ENCODE peak calls at places on chromosome 7, in ten cellular contexts. One of them, this sample, is unnamed.

GRCh38 chr7:54115028-54115763 is 427.0 kb upstream of the VSTM2A start:
- DNase-seq in IMR-90: no peak
- DNase-seq in testis: no peak
- DNase-seq in right lobe of liver: no peak
- DNase-seq in stomach: no peak
- DNase-seq in heart left ventricle: no peak
- DNase-seq in A549: no peak
- DNase-seq in esophagus muscularis mucosa: no peak
- DNase-seq in prostate gland: no peak
- DNase-seq in ovary: no peak
- DNase-seq in this sample: no peak

GRCh38 chr7:64098-64521 is 128.3 kb upstream of the FAM20C start:
- DNase-seq in IMR-90: peak; percentile 74
- DNase-seq in esophagus muscularis mucosa: no peak
- DNase-seq in testis: peak; percentile 89
- DNase-seq in right lobe of liver: no peak
- DNase-seq in heart left ventricle: peak; percentile 61
- DNase-seq in prostate gland: peak; percentile 27
- DNase-seq in ovary: peak; percentile 71
- DNase-seq in A549: peak; percentile 18
- DNase-seq in stomach: peak; percentile 52
- DNase-seq in this sample: peak; percentile 43

GRCh38 chr7:100443096-100443840 is 7.0 kb upstream of the PPP1R35 start:
- DNase-seq in stomach: no peak
- DNase-seq in right lobe of liver: no peak
- DNase-seq in esophagus muscularis mucosa: no peak
- DNase-seq in A549: no peak
- DNase-seq in heart left ventricle: peak; percentile 8
- DNase-seq in IMR-90: no peak
- DNase-seq in ovary: peak; percentile 8
- DNase-seq in testis: no peak
- DNase-seq in prostate gland: no peak
- DNase-seq in this sample: no peak

GRCh38 chr7:71484381-71484780 is 352.4 kb downstream of the GALNT17 start:
- DNase-seq in ovary: no peak
- DNase-seq in right lobe of liver: no peak
- DNase-seq in prostate gland: no peak
- DNase-seq in IMR-90: no peak
- DNase-seq in esophagus muscularis mucosa: no peak
- DNase-seq in stomach: no peak
- DNase-seq in A549: no peak
- DNase-seq in heart left ventricle: no peak
- DNase-seq in testis: no peak
- DNase-seq in this sample: no peak

GRCh38 chr7:100825760-100826545 is 1.4 kb downstream of the EPHB4 start:
- DNase-seq in prostate gland: no peak
- DNase-seq in heart left ventricle: no peak
- DNase-seq in IMR-90: peak; percentile 59
- DNase-seq in A549: no peak
- DNase-seq in esophagus muscularis mucosa: no peak
- DNase-seq in right lobe of liver: no peak
- DNase-seq in stomach: no peak
- DNase-seq in testis: no peak
- DNase-seq in ovary: no peak
- DNase-seq in this sample: no peak

GRCh38 chr7:75993689-75994387 is 557 bp downstream of the TMEM120A start:
- DNase-seq in testis: peak; percentile 83
- DNase-seq in IMR-90: peak; percentile 38
- DNase-seq in prostate gland: no peak
- DNase-seq in right lobe of liver: peak; percentile 94
- DNase-seq in heart left ventricle: peak; percentile 90
- DNase-seq in stomach: peak; percentile 53
- DNase-seq in esophagus muscularis mucosa: no peak
- DNase-seq in A549: peak; percentile 87
- DNase-seq in ovary: peak; percentile 81
- DNase-seq in this sample: peak; percentile 94

GRCh38 chr7:138481447-138482380 is 21.7 kb downstream of the TRIM24 start:
- DNase-seq in A549: no peak
- DNase-seq in prostate gland: no peak
- DNase-seq in stomach: no peak
- DNase-seq in testis: no peak
- DNase-seq in esophagus muscularis mucosa: no peak
- DNase-seq in IMR-90: no peak
- DNase-seq in heart left ventricle: no peak
- DNase-seq in right lobe of liver: no peak
- DNase-seq in ovary: no peak
- DNase-seq in this sample: no peak

GRCh38 chr7:92684274-92684673 is 94.1 kb upstream of the FAM133B start:
- DNase-seq in stomach: no peak
- DNase-seq in heart left ventricle: no peak
- DNase-seq in ovary: no peak
- DNase-seq in testis: no peak
- DNase-seq in IMR-90: no peak
- DNase-seq in A549: no peak
- DNase-seq in esophagus muscularis mucosa: no peak
- DNase-seq in right lobe of liver: no peak
- DNase-seq in prostate gland: no peak
- DNase-seq in this sample: no peak

GRCh38 chr7:20328692-20329091 is 2.0 kb upstream of the ITGB8 start:
- DNase-seq in esophagus muscularis mucosa: no peak
- DNase-seq in heart left ventricle: no peak
- DNase-seq in testis: no peak
- DNase-seq in prostate gland: no peak
- DNase-seq in right lobe of liver: no peak
- DNase-seq in stomach: no peak
- DNase-seq in A549: no peak
- DNase-seq in ovary: no peak
- DNase-seq in IMR-90: no peak
- DNase-seq in this sample: no peak

GRCh38 chr7:20330797-20331230 is at the start of gene ITGB8:
- DNase-seq in testis: no peak
- DNase-seq in prostate gland: peak; percentile 63
- DNase-seq in stomach: peak; percentile 37
- DNase-seq in A549: peak; percentile 26
- DNase-seq in IMR-90: no peak
- DNase-seq in heart left ventricle: peak; percentile 35
- DNase-seq in right lobe of liver: no peak
- DNase-seq in esophagus muscularis mucosa: no peak
- DNase-seq in ovary: peak; percentile 65
- DNase-seq in this sample: peak; percentile 35

GRCh38 chr7:20331231-20331880 is 656 bp downstream of the ITGB8 start:
- DNase-seq in A549: no peak
- DNase-seq in IMR-90: peak; percentile 18
- DNase-seq in testis: peak; percentile 40
- DNase-seq in stomach: peak; percentile 53
- DNase-seq in esophagus muscularis mucosa: no peak
- DNase-seq in ovary: peak; percentile 62
- DNase-seq in heart left ventricle: peak; percentile 30
- DNase-seq in prostate gland: peak; percentile 39
- DNase-seq in right lobe of liver: no peak
- DNase-seq in this sample: peak; percentile 33

GRCh38 chr7:20329389-20330175 is 1.1 kb upstream of the ITGB8 start:
- DNase-seq in IMR-90: peak; percentile 71
- DNase-seq in ovary: peak; percentile 66
- DNase-seq in esophagus muscularis mucosa: peak; percentile 93
- DNase-seq in testis: peak; percentile 88
- DNase-seq in right lobe of liver: no peak
- DNase-seq in A549: peak; percentile 81
- DNase-seq in stomach: peak; percentile 59
- DNase-seq in heart left ventricle: peak; percentile 57
- DNase-seq in prostate gland: peak; percentile 72
- DNase-seq in this sample: peak; percentile 62

GRCh38 chr7:20330176-20330796 is 414 bp upstream of the ITGB8 start:
- DNase-seq in testis: peak; percentile 95
- DNase-seq in esophagus muscularis mucosa: peak; percentile 95
- DNase-seq in prostate gland: peak; percentile 86
- DNase-seq in heart left ventricle: peak; percentile 90
- DNase-seq in ovary: peak; percentile 87
- DNase-seq in right lobe of liver: peak; percentile 54
- DNase-seq in stomach: peak; percentile 81
- DNase-seq in A549: peak; percentile 47
- DNase-seq in IMR-90: peak; percentile 94
- DNase-seq in this sample: peak; percentile 80
- TF ChIP-seq POLR2A in testis: no peak
- TF ChIP-seq POLR2A in esophagus muscularis mucosa: peak; percentile 25
- TF ChIP-seq POLR2A in prostate gland: peak; percentile 43
- TF ChIP-seq POLR2A in heart left ventricle: no peak
- TF ChIP-seq POLR2A in ovary: no peak
- TF ChIP-seq POLR2A in right lobe of liver: no peak
- TF ChIP-seq POLR2A in stomach: no peak
- TF ChIP-seq POLR2A in A549: no peak
- TF ChIP-seq POLR2A in IMR-90: peak; percentile 48
- TF ChIP-seq POLR2A in this sample: no peak

GRCh38 chr7:90625562-90625961 is 29.4 kb downstream of the CDK14 start:
- DNase-seq in stomach: no peak
- DNase-seq in esophagus muscularis mucosa: no peak
- DNase-seq in prostate gland: no peak
- DNase-seq in testis: no peak
- DNase-seq in heart left ventricle: peak; percentile 42
- DNase-seq in right lobe of liver: no peak
- DNase-seq in A549: no peak
- DNase-seq in ovary: peak; percentile 74
- DNase-seq in IMR-90: peak; percentile 42
- DNase-seq in this sample: peak; percentile 37

GRCh38 chr7:90625051-90625450 is 28.9 kb downstream of the CDK14 start:
- DNase-seq in esophagus muscularis mucosa: no peak
- DNase-seq in right lobe of liver: no peak
- DNase-seq in heart left ventricle: peak; percentile 27
- DNase-seq in testis: no peak
- DNase-seq in IMR-90: peak; percentile 6
- DNase-seq in stomach: no peak
- DNase-seq in ovary: no peak
- DNase-seq in prostate gland: no peak
- DNase-seq in A549: no peak
- DNase-seq in this sample: no peak

GRCh38 chr7:90622670-90623069 is 26.5 kb downstream of the CDK14 start:
- DNase-seq in heart left ventricle: no peak
- DNase-seq in testis: no peak
- DNase-seq in ovary: no peak
- DNase-seq in stomach: no peak
- DNase-seq in A549: no peak
- DNase-seq in right lobe of liver: no peak
- DNase-seq in prostate gland: no peak
- DNase-seq in esophagus muscularis mucosa: no peak
- DNase-seq in IMR-90: no peak
- DNase-seq in this sample: no peak

GRCh38 chr7:90626011-90626410 is 29.9 kb downstream of the CDK14 start:
- DNase-seq in stomach: no peak
- DNase-seq in A549: no peak
- DNase-seq in prostate gland: no peak
- DNase-seq in ovary: no peak
- DNase-seq in right lobe of liver: no peak
- DNase-seq in IMR-90: peak; percentile 82
- DNase-seq in heart left ventricle: no peak
- DNase-seq in esophagus muscularis mucosa: no peak
- DNase-seq in testis: no peak
- DNase-seq in this sample: no peak

GRCh38 chr7:90624128-90624980 is 28.2 kb downstream of the CDK14 start:
- DNase-seq in ovary: no peak
- DNase-seq in testis: no peak
- DNase-seq in A549: no peak
- DNase-seq in right lobe of liver: no peak
- DNase-seq in prostate gland: no peak
- DNase-seq in IMR-90: peak; percentile 36
- DNase-seq in stomach: no peak
- DNase-seq in esophagus muscularis mucosa: no peak
- DNase-seq in heart left ventricle: no peak
- DNase-seq in this sample: no peak
- H3K27ac ChIP-seq in ovary: no peak overlapping the region
- H3K27ac ChIP-seq in testis: no peak overlapping the region
- H3K27ac ChIP-seq in A549: no peak overlapping the region
- H3K27ac ChIP-seq in right lobe of liver: no peak overlapping the region
- H3K27ac ChIP-seq in prostate gland: no peak overlapping the region
- H3K27ac ChIP-seq in IMR-90: peak overlapping the region; percentile 87
- H3K27ac ChIP-seq in stomach: peak overlapping the region; percentile 43
- H3K27ac ChIP-seq in esophagus muscularis mucosa: peak overlapping the region; percentile 36
- H3K27ac ChIP-seq in heart left ventricle: peak overlapping the region; percentile 30
- H3K27ac ChIP-seq in this sample: peak overlapping the region; percentile 15

GRCh38 chr7:74191231-74191630 is 17.1 kb downstream of the EIF4H start:
- DNase-seq in testis: no peak
- DNase-seq in heart left ventricle: no peak
- DNase-seq in stomach: no peak
- DNase-seq in IMR-90: no peak
- DNase-seq in prostate gland: no peak
- DNase-seq in A549: no peak
- DNase-seq in right lobe of liver: no peak
- DNase-seq in ovary: no peak
- DNase-seq in esophagus muscularis mucosa: no peak
- DNase-seq in this sample: no peak

GRCh38 chr7:74194686-74195085 is 15.1 kb upstream of the LAT2 start:
- DNase-seq in testis: no peak
- DNase-seq in ovary: no peak
- DNase-seq in IMR-90: no peak
- DNase-seq in heart left ventricle: no peak
- DNase-seq in esophagus muscularis mucosa: no peak
- DNase-seq in stomach: no peak
- DNase-seq in A549: no peak
- DNase-seq in prostate gland: no peak
- DNase-seq in right lobe of liver: no peak
- DNase-seq in this sample: no peak

GRCh38 chr7:74193054-74193453 is 16.8 kb upstream of the LAT2 start:
- DNase-seq in testis: no peak
- DNase-seq in ovary: no peak
- DNase-seq in A549: no peak
- DNase-seq in IMR-90: no peak
- DNase-seq in prostate gland: no peak
- DNase-seq in esophagus muscularis mucosa: no peak
- DNase-seq in stomach: no peak
- DNase-seq in heart left ventricle: no peak
- DNase-seq in right lobe of liver: no peak
- DNase-seq in this sample: peak; percentile 12

GRCh38 chr7:74190259-74190658 is 16.1 kb downstream of the EIF4H start:
- DNase-seq in heart left ventricle: no peak
- DNase-seq in ovary: no peak
- DNase-seq in IMR-90: no peak
- DNase-seq in prostate gland: no peak
- DNase-seq in testis: no peak
- DNase-seq in esophagus muscularis mucosa: no peak
- DNase-seq in right lobe of liver: no peak
- DNase-seq in stomach: no peak
- DNase-seq in A549: no peak
- DNase-seq in this sample: no peak

DNA sequence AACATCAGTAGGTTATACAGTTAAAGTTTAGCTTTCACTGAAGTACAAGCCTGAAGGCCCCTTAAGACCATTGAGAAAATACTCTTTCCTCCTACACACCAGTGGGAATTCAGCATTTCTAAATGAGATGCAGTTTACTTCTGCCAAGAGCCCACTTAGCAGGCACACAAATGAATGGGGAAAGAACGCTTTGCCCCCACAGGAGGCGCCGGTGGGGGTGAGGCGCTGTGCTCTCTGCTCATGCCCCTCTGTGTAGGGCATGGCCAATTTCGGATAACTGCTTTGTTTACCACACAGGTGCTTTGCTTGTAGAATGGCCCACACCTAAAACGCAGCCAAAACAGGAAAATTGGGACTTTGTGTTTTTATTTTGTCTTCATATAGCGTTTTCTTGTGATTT is 15.9 kb upstream of the LAT2 start:
- DNase-seq in right lobe of liver: no peak
- DNase-seq in testis: no peak
- DNase-seq in heart left ventricle: no peak
- DNase-seq in esophagus muscularis mucosa: no peak
- DNase-seq in A549: no peak
- DNase-seq in ovary: peak; percentile 9
- DNase-seq in prostate gland: no peak
- DNase-seq in stomach: no peak
- DNase-seq in IMR-90: no peak
- DNase-seq in this sample: no peak
- TF ChIP-seq POLR2A in right lobe of liver: no peak
- TF ChIP-seq POLR2A in testis: no peak
- TF ChIP-seq POLR2A in heart left ventricle: no peak
- TF ChIP-seq POLR2A in esophagus muscularis mucosa: no peak
- TF ChIP-seq POLR2A in A549: no peak
- TF ChIP-seq POLR2A in ovary: no peak
- TF ChIP-seq POLR2A in prostate gland: no peak
- TF ChIP-seq POLR2A in stomach: no peak
- TF ChIP-seq POLR2A in IMR-90: no peak
- TF ChIP-seq POLR2A in this sample: no peak

DNA sequence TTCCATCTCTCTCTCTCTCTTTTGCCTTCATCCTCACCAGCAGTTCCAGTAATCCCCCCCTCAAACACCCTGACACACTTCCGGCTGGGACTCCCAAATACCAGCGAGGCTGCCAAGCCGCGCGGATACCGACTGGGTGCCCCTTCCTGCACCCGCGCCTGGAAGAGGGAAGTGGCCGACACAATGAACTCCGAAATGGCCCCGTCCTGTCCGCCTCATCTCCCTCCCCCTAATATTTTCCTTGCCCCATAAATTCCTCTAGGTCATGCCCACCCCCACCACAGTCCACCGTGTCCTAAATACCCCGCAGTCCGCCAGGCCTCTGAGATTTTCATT is 1.8 kb upstream of the HOXA9 start:
- DNase-seq in esophagus muscularis mucosa: no peak
- DNase-seq in prostate gland: peak; percentile 59
- DNase-seq in right lobe of liver: no peak
- DNase-seq in A549: no peak
- DNase-seq in ovary: no peak
- DNase-seq in IMR-90: no peak
- DNase-seq in testis: no peak
- DNase-seq in stomach: no peak
- DNase-seq in heart left ventricle: peak; percentile 10
- DNase-seq in this sample: no peak
- H3K27ac ChIP-seq in esophagus muscularis mucosa: no peak overlapping the region
- H3K27ac ChIP-seq in prostate gland: peak overlapping the region; percentile 96
- H3K27ac ChIP-seq in right lobe of liver: no peak overlapping the region
- H3K27ac ChIP-seq in A549: no peak overlapping the region
- H3K27ac ChIP-seq in ovary: no peak overlapping the region
- H3K27ac ChIP-seq in IMR-90: no peak overlapping the region
- H3K27ac ChIP-seq in testis: no peak overlapping the region
- H3K27ac ChIP-seq in stomach: no peak overlapping the region
- H3K27ac ChIP-seq in heart left ventricle: no peak overlapping the region
- H3K27ac ChIP-seq in this sample: no peak overlapping the region

This sample was measured in adrenal gland.